ENCODE peak calls at places on chromosomes 12 and 14, in nine cellular contexts. G is Caco-2; O is GM04504; A is activated B cell treated with CpG ODN at 0.5 μM for 24 hours; E is hypothalamus; F is neural crest cell; R is GM20000; W is foreskin melanocyte; Y is CD4-positive, CD25-positive, alpha-beta regulatory T cell. C is an unnamed sample.
A peak's percentile ranks its signal among the peaks of the same experiment; 100 is the strongest.

GRCh38 chr12:130832561-130833209 is 6.4 kb downstream of the STX2 start:
- DNase-seq in Y (no peak), E (peak; percentile 34), W (no peak), F (no peak), O (peak; percentile 58), A (no peak), G (peak; percentile 62), R (no peak), C (peak; percentile 25)

GRCh38 chr12:3670083-3670620 is 82.8 kb downstream of the CRACR2A start:
- DNase-seq in R (no peak), W (no peak), E (no peak), Y (no peak), A (no peak), G (no peak), F (no peak), O (no peak), C (no peak)

GRCh38 chr14:89469210-89470198 is 52.5 kb upstream of the FOXN3 start:
- DNase-seq in F (no peak), O (no peak), A (no peak), E (no peak), R (no peak), W (no peak), Y (no peak), G (no peak), C (no peak)

GRCh38 chr12:6044082-6044481 is 80.4 kb downstream of the VWF start:
- DNase-seq in F (no peak), O (no peak), A (no peak), E (no peak), Y (no peak), G (no peak), W (peak; percentile 49), R (no peak), C (no peak)

GRCh38 chr12:11727133-11727664 is 77.7 kb downstream of the ETV6 start:
- DNase-seq in R (no peak), O (no peak), W (no peak), E (no peak), A (no peak), G (no peak), F (no peak), Y (no peak), C (no peak)

GRCh38 chr14:95699397-95699796 is 13.2 kb downstream of the TCL1B start:
- DNase-seq in A (no peak), Y (no peak), E (no peak), F (no peak), G (no peak), O (no peak), R (peak; percentile 58), W (no peak), C (no peak)

GRCh38 chr12:132561784-132562156 is 48.6 kb downstream of the LRCOL1 start:
- DNase-seq in R (peak; percentile 81), A (no peak), W (no peak), E (peak; percentile 26), Y (no peak), F (peak; percentile 48), G (no peak), O (no peak), C (no peak)

GRCh38 chr12:104334581-104334980 is 31.0 kb downstream of the EID3 start:
- DNase-seq in G (no peak), R (no peak), Y (no peak), F (no peak), W (no peak), A (no peak), O (no peak), E (no peak), C (no peak)

GRCh38 chr12:66960704-66961690 is 282.1 kb upstream of the GRIP1 start:
- DNase-seq in E (no peak), R (no peak), O (no peak), A (no peak), F (no peak), W (no peak), Y (no peak), G (no peak), C (no peak)

GRCh38 chr12:20415013-20415412 is 46.7 kb downstream of the PDE3A start:
- DNase-seq in G (no peak), R (no peak), E (no peak), O (no peak), A (no peak), W (peak; percentile 37), F (no peak), Y (no peak), C (peak; percentile 20)

GRCh38 chr12:108180255-108181094 is 51.4 kb downstream of the WSCD2 start:
- DNase-seq in O (no peak), Y (no peak), G (no peak), A (no peak), F (no peak), E (no peak), R (no peak), W (no peak), C (no peak)

GRCh38 chr14:95690815-95691214 is 4.6 kb downstream of the TCL1B start:
- DNase-seq in Y (no peak), F (no peak), W (no peak), E (no peak), R (no peak), O (no peak), A (no peak), G (no peak), C (no peak)

GRCh38 chr14:61218765-61219164 is 62.4 kb downstream of the TMEM30B start:
- DNase-seq in R (no peak), W (no peak), G (no peak), F (no peak), A (no peak), Y (no peak), O (peak; percentile 36), E (no peak), C (peak; percentile 48)

GRCh38 chr12:107649615-107650014 is 36.0 kb upstream of the PWP1 start:
- DNase-seq in Y (no peak), F (no peak), W (no peak), G (no peak), O (no peak), A (no peak), E (no peak), R (no peak), C (no peak)

GRCh38 chr12:10940389-10940788 is 1.3 kb upstream of the TAS2R14 start:
- DNase-seq in E (no peak), W (no peak), R (no peak), A (no peak), F (no peak), G (no peak), O (peak; percentile 43), Y (no peak), C (no peak)

GRCh38 chr14:57171903-57172302 is 96.8 kb downstream of the EXOC5 start:
- DNase-seq in A (no peak), W (peak; percentile 20), O (no peak), F (no peak), E (no peak), Y (no peak), G (no peak), R (no peak), C (no peak)

GRCh38 chr12:49767333-49767732 is 26.0 kb downstream of the TMBIM6 start:
- DNase-seq in A (no peak), G (no peak), W (peak; percentile 19), R (no peak), O (no peak), Y (no peak), E (no peak), F (no peak), C (no peak)

GRCh38 chr12:46549527-46550265 is 177.1 kb upstream of the SLC38A2 start:
- DNase-seq in A (no peak), W (peak; percentile 65), G (no peak), Y (no peak), R (no peak), O (peak; percentile 78), F (no peak), E (no peak), C (no peak)

GRCh38 chr14:105348945-105349699 is 34.6 kb downstream of the PACS2 start:
- DNase-seq in O (no peak), R (no peak), A (no peak), G (no peak), E (no peak), F (no peak), W (no peak), Y (no peak), C (no peak)

GRCh38 chr12:125259525-125259924 is 194.3 kb downstream of the AACS start:
- DNase-seq in O (no peak), R (no peak), W (no peak), Y (no peak), A (no peak), E (no peak), G (no peak), F (no peak), C (no peak)

GRCh38 chr14:103624860-103625259 is 4.2 kb upstream of the KLC1 start:
- DNase-seq in Y (no peak), O (peak; percentile 54), A (no peak), F (no peak), G (peak; percentile 70), E (no peak), R (no peak), W (peak; percentile 53), C (peak; percentile 72)

GRCh38 chr12:25764892-25765291 is 193.6 kb upstream of the RASSF8 start:
- DNase-seq in E (no peak), O (no peak), G (no peak), F (no peak), W (no peak), R (no peak), A (no peak), Y (no peak), C (no peak)

GRCh38 chr12:26833692-26834168 is 736 bp upstream of the ITPR2 start:
- DNase-seq in F (peak; percentile 13), O (no peak), Y (peak; percentile 13), R (peak; percentile 77), E (no peak), A (peak; percentile 38), G (peak; percentile 75), W (no peak), C (no peak)

GRCh38 chr14:56180754-56181542 is 62.7 kb downstream of the PELI2 start:
- DNase-seq in E (no peak), W (peak; percentile 42), F (no peak), A (no peak), O (no peak), R (no peak), G (no peak), Y (no peak), C (no peak)

GRCh38 chr12:103994235-103994634 is 28.6 kb downstream of the TDG start:
- DNase-seq in Y (no peak), O (no peak), W (no peak), F (no peak), A (no peak), R (no peak), G (no peak), E (no peak), C (no peak)

GRCh38 chr12:48788522-48788851 is 402 bp downstream of the ADCY6 start:
- DNase-seq in Y (no peak), E (no peak), A (no peak), W (no peak), O (no peak), F (peak; percentile 16), R (no peak), G (no peak), C (no peak)

GRCh38 chr12:39199371-39199770 is 243.5 kb downstream of the KIF21A start:
- DNase-seq in E (no peak), A (no peak), F (no peak), W (peak; percentile 29), G (no peak), Y (no peak), O (no peak), R (no peak), C (no peak)

GRCh38 chr12:42760550-42760949 is 171.0 kb upstream of the PRICKLE1 start:
- DNase-seq in R (no peak), G (no peak), O (no peak), F (no peak), Y (no peak), A (no peak), W (no peak), E (no peak), C (no peak)

GRCh38 chr12:26396402-26396801 is 201.0 kb downstream of the SSPN start:
- DNase-seq in A (no peak), F (no peak), O (no peak), W (no peak), G (no peak), Y (no peak), R (peak; percentile 41), E (no peak), C (no peak)

GRCh38 chr12:56947633-56948535 is 9.5 kb downstream of the RDH16 start:
- DNase-seq in Y (no peak), E (no peak), W (no peak), F (no peak), A (no peak), O (no peak), G (no peak), R (no peak), C (no peak)

GRCh38 chr14:105091335-105092123 is 26.3 kb upstream of the GPR132 start:
- DNase-seq in O (no peak), A (peak; percentile 20), Y (no peak), R (peak; percentile 23), E (no peak), G (peak; percentile 76), W (no peak), F (no peak), C (peak; percentile 84)

C was measured in left ventricle myocardium inferior.